ENCODE peak calls at places on chromosomes 7 and 10, in eight cellular contexts. One of them, this sample, is unnamed. For H3K4me1, the result is how much of the 10 kb centered on the place peaks cover.

GRCh38 chr10:133258066-133258817 is 18.4 kb downstream of the ADAM8 start:
- DNase-seq in adrenal gland: no peak
- DNase-seq in right cardiac atrium: no peak
- DNase-seq in fibroblast of lung: no peak
- DNase-seq in HCT116: no peak
- DNase-seq in CD8-positive, alpha-beta memory T cell: peak
- DNase-seq in effector memory CD4-positive, alpha-beta T cell: no peak
- DNase-seq in right lobe of liver: no peak
- DNase-seq in this sample: no peak

GRCh38 chr7:542935-543789 is 23.5 kb upstream of the PDGFA start:
- DNase-seq in adrenal gland: peak
- DNase-seq in right cardiac atrium: peak
- DNase-seq in fibroblast of lung: peak
- DNase-seq in HCT116: no peak
- DNase-seq in CD8-positive, alpha-beta memory T cell: no peak
- DNase-seq in effector memory CD4-positive, alpha-beta T cell: no peak
- DNase-seq in right lobe of liver: no peak
- DNase-seq in this sample: peak

GRCh38 chr7:47375121-47375551 is 206.8 kb downstream of the TNS3 start:
- DNase-seq in adrenal gland: no peak
- DNase-seq in right cardiac atrium: no peak
- DNase-seq in fibroblast of lung: peak
- DNase-seq in HCT116: no peak
- DNase-seq in CD8-positive, alpha-beta memory T cell: no peak
- DNase-seq in effector memory CD4-positive, alpha-beta T cell: no peak
- DNase-seq in right lobe of liver: no peak
- DNase-seq in this sample: peak

GRCh38 chr7:330554-331230 is 40.7 kb downstream of the FOXL3 start:
- DNase-seq in adrenal gland: no peak
- DNase-seq in right cardiac atrium: no peak
- DNase-seq in fibroblast of lung: no peak
- DNase-seq in HCT116: no peak
- DNase-seq in CD8-positive, alpha-beta memory T cell: peak
- DNase-seq in effector memory CD4-positive, alpha-beta T cell: no peak
- DNase-seq in right lobe of liver: no peak
- DNase-seq in this sample: no peak

GRCh38 chr7:18450021-18450420 is 45.5 kb upstream of the HDAC9 start:
- DNase-seq in adrenal gland: no peak
- DNase-seq in right cardiac atrium: no peak
- DNase-seq in fibroblast of lung: no peak
- DNase-seq in HCT116: no peak
- DNase-seq in CD8-positive, alpha-beta memory T cell: no peak
- DNase-seq in effector memory CD4-positive, alpha-beta T cell: no peak
- DNase-seq in right lobe of liver: no peak
- DNase-seq in this sample: no peak

GRCh38 chr7:151086802-151087246 is 549 bp downstream of the AGAP3 start:
- DNase-seq in adrenal gland: peak
- DNase-seq in right cardiac atrium: no peak
- DNase-seq in fibroblast of lung: peak
- DNase-seq in HCT116: no peak
- DNase-seq in CD8-positive, alpha-beta memory T cell: no peak
- DNase-seq in effector memory CD4-positive, alpha-beta T cell: no peak
- DNase-seq in right lobe of liver: no peak
- DNase-seq in this sample: no peak

GRCh38 chr7:91436655-91437054 is 172.4 kb downstream of the FZD1 start:
- DNase-seq in adrenal gland: no peak
- DNase-seq in right cardiac atrium: no peak
- DNase-seq in fibroblast of lung: no peak
- DNase-seq in HCT116: no peak
- DNase-seq in CD8-positive, alpha-beta memory T cell: no peak
- DNase-seq in effector memory CD4-positive, alpha-beta T cell: no peak
- DNase-seq in right lobe of liver: no peak
- DNase-seq in this sample: no peak

GRCh38 chr7:52786174-52786573 is 249.3 kb upstream of the POM121L12 start:
- DNase-seq in adrenal gland: no peak
- DNase-seq in right cardiac atrium: no peak
- DNase-seq in fibroblast of lung: no peak
- DNase-seq in HCT116: no peak
- DNase-seq in CD8-positive, alpha-beta memory T cell: no peak
- DNase-seq in effector memory CD4-positive, alpha-beta T cell: no peak
- DNase-seq in right lobe of liver: no peak
- DNase-seq in this sample: no peak

GRCh38 chr7:101172854-101173751 is 7.0 kb downstream of the NAT16 start:
- DNase-seq in adrenal gland: peak
- DNase-seq in right cardiac atrium: peak
- DNase-seq in fibroblast of lung: peak
- DNase-seq in HCT116: no peak
- DNase-seq in CD8-positive, alpha-beta memory T cell: no peak
- DNase-seq in effector memory CD4-positive, alpha-beta T cell: no peak
- DNase-seq in right lobe of liver: peak
- DNase-seq in this sample: peak

GRCh38 chr7:80063855-80064254 is 70.8 kb upstream of the GNAI1 start:
- DNase-seq in adrenal gland: no peak
- DNase-seq in right cardiac atrium: no peak
- DNase-seq in fibroblast of lung: no peak
- DNase-seq in HCT116: no peak
- DNase-seq in CD8-positive, alpha-beta memory T cell: no peak
- DNase-seq in effector memory CD4-positive, alpha-beta T cell: no peak
- DNase-seq in right lobe of liver: no peak
- DNase-seq in this sample: no peak

GRCh38 chr10:30151581-30152389 is 92.4 kb upstream of the JCAD start:
- DNase-seq in adrenal gland: peak
- DNase-seq in right cardiac atrium: peak
- DNase-seq in fibroblast of lung: peak
- DNase-seq in HCT116: peak
- DNase-seq in CD8-positive, alpha-beta memory T cell: no peak
- DNase-seq in effector memory CD4-positive, alpha-beta T cell: no peak
- DNase-seq in right lobe of liver: no peak
- DNase-seq in this sample: peak

GRCh38 chr10:13717936-13718772 is 131.4 kb downstream of the PRPF18 start:
- DNase-seq in adrenal gland: peak
- DNase-seq in right cardiac atrium: peak
- DNase-seq in fibroblast of lung: peak
- DNase-seq in HCT116: no peak
- DNase-seq in CD8-positive, alpha-beta memory T cell: no peak
- DNase-seq in effector memory CD4-positive, alpha-beta T cell: no peak
- DNase-seq in right lobe of liver: peak
- DNase-seq in this sample: peak

GRCh38 chr10:117541405-117541908 is 1.1 kb upstream of the EMX2 start:
- DNase-seq in adrenal gland: no peak
- DNase-seq in right cardiac atrium: peak
- DNase-seq in fibroblast of lung: no peak
- DNase-seq in HCT116: no peak
- DNase-seq in CD8-positive, alpha-beta memory T cell: no peak
- DNase-seq in effector memory CD4-positive, alpha-beta T cell: no peak
- DNase-seq in right lobe of liver: no peak
- DNase-seq in this sample: no peak

GRCh38 chr7:99267530-99268360 is 4.9 kb upstream of the MYH16 start:
- DNase-seq in adrenal gland: peak
- DNase-seq in right cardiac atrium: no peak
- DNase-seq in fibroblast of lung: peak
- DNase-seq in HCT116: peak
- DNase-seq in CD8-positive, alpha-beta memory T cell: no peak
- DNase-seq in effector memory CD4-positive, alpha-beta T cell: no peak
- DNase-seq in right lobe of liver: no peak
- DNase-seq in this sample: peak

GRCh38 chr7:134720091-134720935 is 59.1 kb upstream of the CALD1 start:
- DNase-seq in adrenal gland: no peak
- DNase-seq in right cardiac atrium: no peak
- DNase-seq in fibroblast of lung: peak
- DNase-seq in HCT116: no peak
- DNase-seq in CD8-positive, alpha-beta memory T cell: no peak
- DNase-seq in effector memory CD4-positive, alpha-beta T cell: no peak
- DNase-seq in right lobe of liver: no peak
- DNase-seq in this sample: no peak

DNA sequence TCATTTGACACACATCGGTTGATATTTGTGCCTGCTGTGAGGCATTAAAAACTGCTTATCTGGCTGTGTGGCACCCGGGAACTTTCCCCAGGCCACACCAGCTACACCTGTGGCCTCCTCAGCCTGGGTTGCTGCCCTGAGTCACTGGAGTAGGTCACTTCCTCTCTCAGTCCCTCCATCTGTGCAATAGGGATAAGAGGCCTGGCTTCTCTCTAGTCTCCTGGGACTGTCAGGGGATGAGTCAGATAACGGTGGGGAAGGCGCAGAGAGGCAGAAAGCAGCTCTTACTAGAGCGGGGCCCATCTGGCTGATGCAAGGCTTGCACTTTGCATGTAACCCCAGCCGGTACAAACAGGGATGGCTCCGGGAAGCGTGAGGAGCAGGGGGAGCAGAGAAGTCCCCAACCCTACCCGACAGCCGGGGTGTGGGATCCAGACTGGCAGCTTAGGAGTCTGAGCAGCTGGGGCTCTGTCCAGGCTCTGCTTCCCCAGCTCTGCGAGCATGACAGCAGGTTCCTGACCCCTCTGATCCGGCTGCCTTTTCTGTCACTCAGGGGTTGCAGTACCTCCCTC is 34.0 kb downstream of the DNAJB12 start:
- DNase-seq in adrenal gland: peak
- DNase-seq in right cardiac atrium: no peak
- DNase-seq in fibroblast of lung: peak
- DNase-seq in HCT116: peak
- DNase-seq in CD8-positive, alpha-beta memory T cell: peak
- DNase-seq in effector memory CD4-positive, alpha-beta T cell: peak
- DNase-seq in right lobe of liver: no peak
- DNase-seq in this sample: peak
- H3K4me1 ChIP-seq in adrenal gland: under half
- H3K4me1 ChIP-seq in right cardiac atrium: under half
- H3K4me1 ChIP-seq in fibroblast of lung: under half
- H3K4me1 ChIP-seq in HCT116: half or more
- H3K4me1 ChIP-seq in CD8-positive, alpha-beta memory T cell: half or more
- H3K4me1 ChIP-seq in effector memory CD4-positive, alpha-beta T cell: half or more
- H3K4me1 ChIP-seq in right lobe of liver: under half
- H3K4me1 ChIP-seq in this sample: under half

DNA sequence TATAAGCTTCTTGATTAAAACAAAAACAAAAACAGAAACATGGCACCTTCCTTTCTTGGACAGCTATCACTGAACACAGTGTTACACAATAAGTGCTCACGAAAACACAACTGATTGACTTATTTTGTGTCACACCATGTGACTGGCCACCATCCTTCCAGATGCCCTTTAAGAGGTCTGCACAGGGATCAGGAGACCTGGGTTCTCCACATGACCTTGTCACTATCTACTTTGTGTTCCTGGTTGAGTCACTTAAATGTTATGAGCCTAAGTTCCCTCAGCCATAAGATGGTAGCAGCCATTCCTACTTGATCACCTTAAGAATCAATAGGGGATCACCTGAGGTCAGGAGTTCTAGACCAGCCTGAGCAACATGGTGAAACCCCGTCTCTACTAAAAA is 120.0 kb downstream of the HIPK2 start:
- DNase-seq in adrenal gland: no peak
- DNase-seq in right cardiac atrium: no peak
- DNase-seq in fibroblast of lung: no peak
- DNase-seq in HCT116: no peak
- DNase-seq in CD8-positive, alpha-beta memory T cell: no peak
- DNase-seq in effector memory CD4-positive, alpha-beta T cell: no peak
- DNase-seq in right lobe of liver: no peak
- DNase-seq in this sample: no peak
- H3K4me1 ChIP-seq in adrenal gland: under half
- H3K4me1 ChIP-seq in right cardiac atrium: under half
- H3K4me1 ChIP-seq in fibroblast of lung: under half
- H3K4me1 ChIP-seq in HCT116: under half
- H3K4me1 ChIP-seq in CD8-positive, alpha-beta memory T cell: under half
- H3K4me1 ChIP-seq in effector memory CD4-positive, alpha-beta T cell: under half
- H3K4me1 ChIP-seq in right lobe of liver: half or more
- H3K4me1 ChIP-seq in this sample: half or more

GRCh38 chr7:2805213-2806003 is 38.7 kb downstream of the GNA12 start:
- DNase-seq in adrenal gland: peak
- DNase-seq in right cardiac atrium: peak
- DNase-seq in fibroblast of lung: no peak
- DNase-seq in HCT116: no peak
- DNase-seq in CD8-positive, alpha-beta memory T cell: no peak
- DNase-seq in effector memory CD4-positive, alpha-beta T cell: no peak
- DNase-seq in right lobe of liver: peak
- DNase-seq in this sample: no peak

GRCh38 chr7:2803342-2803692 is 40.8 kb downstream of the GNA12 start:
- DNase-seq in adrenal gland: no peak
- DNase-seq in right cardiac atrium: no peak
- DNase-seq in fibroblast of lung: no peak
- DNase-seq in HCT116: no peak
- DNase-seq in CD8-positive, alpha-beta memory T cell: no peak
- DNase-seq in effector memory CD4-positive, alpha-beta T cell: no peak
- DNase-seq in right lobe of liver: no peak
- DNase-seq in this sample: no peak

GRCh38 chr7:2804227-2804763 is 39.8 kb downstream of the GNA12 start:
- DNase-seq in adrenal gland: no peak
- DNase-seq in right cardiac atrium: no peak
- DNase-seq in fibroblast of lung: no peak
- DNase-seq in HCT116: no peak
- DNase-seq in CD8-positive, alpha-beta memory T cell: no peak
- DNase-seq in effector memory CD4-positive, alpha-beta T cell: no peak
- DNase-seq in right lobe of liver: peak
- DNase-seq in this sample: no peak

GRCh38 chr7:2802504-2803341 is 41.4 kb downstream of the GNA12 start:
- DNase-seq in adrenal gland: no peak
- DNase-seq in right cardiac atrium: peak
- DNase-seq in fibroblast of lung: peak
- DNase-seq in HCT116: no peak
- DNase-seq in CD8-positive, alpha-beta memory T cell: no peak
- DNase-seq in effector memory CD4-positive, alpha-beta T cell: no peak
- DNase-seq in right lobe of liver: peak
- DNase-seq in this sample: peak

DNA sequence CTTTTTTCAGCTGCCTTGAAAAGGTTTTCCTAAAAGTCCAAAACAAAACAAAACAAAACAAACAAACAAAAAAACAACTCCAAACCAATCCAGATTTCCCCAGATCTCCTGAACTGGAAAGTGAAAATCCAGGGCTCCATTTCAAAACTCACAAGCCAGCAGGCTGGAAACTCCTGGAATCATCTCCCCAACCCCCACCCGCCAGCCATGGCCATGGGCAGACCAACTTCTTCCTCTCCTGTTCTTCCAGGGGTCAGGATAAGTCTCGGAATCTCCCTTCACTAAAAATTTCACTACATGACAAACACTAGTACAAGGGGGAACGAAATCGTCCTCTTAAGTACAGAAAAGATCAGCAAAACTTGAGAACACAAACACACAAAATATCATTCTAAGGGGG is 40.4 kb downstream of the GNA12 start:
- DNase-seq in adrenal gland: no peak
- DNase-seq in right cardiac atrium: no peak
- DNase-seq in fibroblast of lung: no peak
- DNase-seq in HCT116: no peak
- DNase-seq in CD8-positive, alpha-beta memory T cell: no peak
- DNase-seq in effector memory CD4-positive, alpha-beta T cell: no peak
- DNase-seq in right lobe of liver: peak
- DNase-seq in this sample: no peak
- H3K4me1 ChIP-seq in adrenal gland: under half
- H3K4me1 ChIP-seq in right cardiac atrium: under half
- H3K4me1 ChIP-seq in fibroblast of lung: under half
- H3K4me1 ChIP-seq in HCT116: under half
- H3K4me1 ChIP-seq in CD8-positive, alpha-beta memory T cell: under half
- H3K4me1 ChIP-seq in effector memory CD4-positive, alpha-beta T cell: under half
- H3K4me1 ChIP-seq in right lobe of liver: under half
- H3K4me1 ChIP-seq in this sample: under half

DNA sequence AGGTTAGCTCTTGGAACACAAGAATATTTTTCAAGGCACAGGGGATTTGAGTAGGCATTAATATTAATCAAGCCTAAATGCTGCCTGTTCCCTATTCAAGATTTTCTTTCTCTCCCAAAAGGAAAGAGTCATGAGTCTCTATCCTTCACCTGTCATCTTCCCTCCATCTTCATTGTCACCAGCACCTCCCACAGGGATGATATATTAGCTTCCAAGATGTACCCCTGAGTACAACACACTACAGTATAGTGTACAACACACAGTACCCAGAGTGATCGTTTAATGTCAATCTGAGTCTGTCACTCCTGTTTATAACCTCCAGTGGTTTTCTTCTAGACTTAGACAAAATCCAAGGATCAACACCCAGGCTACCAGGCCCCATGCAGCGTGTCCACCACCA is 50.1 kb downstream of the FAM13C start:
- DNase-seq in adrenal gland: no peak
- DNase-seq in right cardiac atrium: no peak
- DNase-seq in fibroblast of lung: no peak
- DNase-seq in HCT116: no peak
- DNase-seq in CD8-positive, alpha-beta memory T cell: no peak
- DNase-seq in effector memory CD4-positive, alpha-beta T cell: no peak
- DNase-seq in right lobe of liver: no peak
- DNase-seq in this sample: no peak
- H3K4me1 ChIP-seq in adrenal gland: under half
- H3K4me1 ChIP-seq in right cardiac atrium: under half
- H3K4me1 ChIP-seq in fibroblast of lung: under half
- H3K4me1 ChIP-seq in HCT116: under half
- H3K4me1 ChIP-seq in CD8-positive, alpha-beta memory T cell: under half
- H3K4me1 ChIP-seq in effector memory CD4-positive, alpha-beta T cell: under half
- H3K4me1 ChIP-seq in right lobe of liver: under half
- H3K4me1 ChIP-seq in this sample: under half

This sample was measured in SJSA1.